ENCODE peak calls at places on chromosomes 6 and 20, in four cellular contexts. Q is thoracic aorta, U is adipocyte, J is neural progenitor cell. N is an unnamed sample.

GRCh38 chr6:47698342-47698787 is at the start of gene ADGRF4:
- DNase-seq in Q (no peak), U (peak; percentile 41), J (no peak), N (peak; percentile 56)

GRCh38 chr6:147285087-147285855 is 81.1 kb downstream of the STXBP5 start:
- DNase-seq in Q (no peak), U (peak; percentile 75), J (peak; percentile 31), N (no peak)

GRCh38 chr20:53786445-53787267 is 193.0 kb upstream of the ZNF217 start:
- DNase-seq in Q (no peak), U (no peak), J (no peak), N (peak; percentile 44)

GRCh38 chr6:28544211-28544610 is 18.5 kb downstream of the GPX5 start:
- DNase-seq in Q (no peak), U (no peak), J (peak; percentile 77), N (no peak)

GRCh38 chr6:170277893-170278742 is 12.8 kb downstream of the DLL1 start:
- DNase-seq in Q (no peak), U (no peak), J (no peak), N (no peak)

GRCh38 chr6:15066433-15067337 is 179.2 kb upstream of the JARID2 start:
- DNase-seq in Q (peak; percentile 8), U (peak; percentile 65), J (no peak), N (peak; percentile 56)

GRCh38 chr20:19019734-19020364 is 192.6 kb upstream of the SLC24A3 start:
- DNase-seq in Q (no peak), U (no peak), J (no peak), N (no peak)

GRCh38 chr6:100979269-100979668 is 98.1 kb upstream of the ASCC3 start:
- DNase-seq in Q (no peak), U (no peak), J (peak; percentile 33), N (no peak)

GRCh38 chr6:17962436-17963031 is 24.9 kb downstream of the KIF13A start:
- DNase-seq in Q (no peak), U (peak; percentile 89), J (no peak), N (peak; percentile 90)

GRCh38 chr6:393391-394221 is 2.1 kb downstream of the IRF4 start:
- DNase-seq in Q (no peak), U (peak; percentile 19), J (peak; percentile 61), N (no peak)

GRCh38 chr6:390914-391558 is 516 bp upstream of the IRF4 start:
- DNase-seq in Q (no peak), U (peak; percentile 25), J (peak; percentile 68), N (no peak)

GRCh38 chr6:391559-392440 is at the start of gene IRF4:
- DNase-seq in Q (no peak), U (peak; percentile 4), J (peak; percentile 73), N (no peak)

GRCh38 chr6:394641-395289 is 3.2 kb downstream of the IRF4 start:
- DNase-seq in Q (no peak), U (no peak), J (no peak), N (no peak)

GRCh38 chr6:392441-393390 is 1.2 kb downstream of the IRF4 start:
- DNase-seq in Q (no peak), U (peak; percentile 2), J (peak; percentile 67), N (no peak)
- H3K4me3 ChIP-seq in Q (peak overlapping the region; percentile 71), U (peak overlapping the region; percentile 76), J (peak overlapping the region; percentile 43), N (no peak overlapping the region)

GRCh38 chr20:32078777-32079176 is 26.7 kb downstream of the HCK start:
- DNase-seq in Q (no peak), U (no peak), J (no peak), N (no peak)
- H3K27me3 ChIP-seq in Q (no peaks in the 10 kb centered on the region), U (peaks cover 64% of the 10 kb centered on the region), J (no peaks in the 10 kb centered on the region), N (no peaks in the 10 kb centered on the region)

GRCh38 chr6:23307516-23307915 is 738.1 kb downstream of the HDGFL1 start:
- DNase-seq in Q (no peak), U (no peak), J (no peak), N (no peak)

GRCh38 chr6:23302499-23302898 is 733.1 kb downstream of the HDGFL1 start:
- DNase-seq in Q (no peak), U (no peak), J (no peak), N (no peak)

GRCh38 chr6:23306251-23306950 is 737.0 kb downstream of the HDGFL1 start:
- DNase-seq in Q (no peak), U (no peak), J (no peak), N (no peak)

GRCh38 chr6:23305325-23305943 is 736.1 kb downstream of the HDGFL1 start:
- DNase-seq in Q (no peak), U (no peak), J (no peak), N (no peak)

DNA sequence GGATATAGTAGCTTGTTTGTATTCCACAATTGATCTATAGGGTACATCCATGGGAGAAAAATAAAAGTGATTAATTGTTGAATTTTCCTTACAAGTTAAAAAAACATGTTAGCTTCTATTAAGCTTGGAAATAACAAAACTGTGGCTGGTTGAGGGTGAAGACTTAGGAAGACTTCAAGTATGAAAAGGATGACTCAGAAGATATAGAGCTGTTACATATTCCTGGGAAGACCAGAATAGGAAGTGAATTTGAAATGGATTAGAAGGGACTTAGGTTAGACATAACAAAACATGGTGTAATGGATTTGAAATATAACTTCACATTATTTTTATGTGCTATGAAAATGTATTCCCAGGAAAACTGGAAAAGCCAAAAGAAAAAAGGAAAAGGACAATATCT is 732.2 kb downstream of the HDGFL1 start:
- DNase-seq in Q (no peak), U (peak; percentile 4), J (no peak), N (no peak)
- H3K9me3 ChIP-seq in Q (no peaks in the 10 kb centered on the region), U (no peaks in the 10 kb centered on the region), J (no peaks in the 10 kb centered on the region), N (no peaks in the 10 kb centered on the region)

GRCh38 chr6:31831350-31832215 is 4.0 kb downstream of the HSPA1B start:
- DNase-seq in Q (no peak), U (no peak), J (no peak), N (no peak)
- H3K4me3 ChIP-seq in Q (peak overlapping the region; percentile 91), U (peak overlapping the region; percentile 84), J (no peak overlapping the region), N (peak overlapping the region; percentile 59)

DNA sequence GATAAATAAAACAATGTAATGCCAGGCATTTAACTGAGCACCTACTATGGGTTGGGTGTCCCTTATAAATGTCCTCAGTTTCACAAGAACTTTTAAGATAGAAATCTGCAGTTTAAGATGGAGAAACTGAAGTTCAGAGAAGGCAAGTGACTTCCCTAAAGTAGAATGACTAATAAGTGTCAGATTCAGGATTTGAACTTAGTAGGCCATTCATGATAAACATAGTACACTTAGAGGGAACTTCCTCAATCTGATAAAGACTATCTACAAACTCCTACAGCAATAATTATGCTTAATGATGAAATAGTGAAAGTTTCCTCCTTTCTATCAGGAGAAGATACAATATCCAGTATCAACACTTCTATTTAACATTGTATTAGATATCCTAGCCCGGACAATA is 43.9 kb downstream of the NCR2 start:
- DNase-seq in Q (no peak), U (no peak), J (no peak), N (no peak)
- H3K27me3 ChIP-seq in Q (peaks cover 23% of the 10 kb centered on the region), U (peaks cover 76% of the 10 kb centered on the region), J (peaks cover 100% of the 10 kb centered on the region), N (peaks cover 5% of the 10 kb centered on the region)

GRCh38 chr20:61597996-61598395 is 345.9 kb downstream of the CDH4 start:
- DNase-seq in Q (no peak), U (no peak), J (no peak), N (no peak)
- H3K9me3 ChIP-seq in Q (peaks cover 12% of the 10 kb centered on the region), U (peaks cover 14% of the 10 kb centered on the region), J (no peaks in the 10 kb centered on the region), N (peaks cover 3% of the 10 kb centered on the region)

GRCh38 chr6:2899596-2899995 is 3.5 kb downstream of the SERPINB9 start:
- DNase-seq in Q (no peak), U (no peak), J (no peak), N (no peak)
- H3K4me3 ChIP-seq in Q (no peak overlapping the region), U (no peak overlapping the region), J (no peak overlapping the region), N (no peak overlapping the region)

GRCh38 chr6:41502607-41503434 is 43.4 kb upstream of the FOXP4 start:
- DNase-seq in Q (no peak), U (no peak), J (peak; percentile 76), N (no peak)

GRCh38 chr6:41505084-41506049 is 40.8 kb upstream of the FOXP4 start:
- DNase-seq in Q (peak; percentile 40), U (peak; percentile 88), J (peak; percentile 71), N (peak; percentile 66)

GRCh38 chr6:41504526-41505021 is 41.6 kb upstream of the FOXP4 start:
- DNase-seq in Q (no peak), U (no peak), J (no peak), N (no peak)

GRCh38 chr6:41503841-41504525 is 42.2 kb upstream of the FOXP4 start:
- DNase-seq in Q (no peak), U (peak; percentile 72), J (peak; percentile 78), N (peak; percentile 42)

GRCh38 chr6:41503435-41503768 is 42.8 kb upstream of the FOXP4 start:
- DNase-seq in Q (no peak), U (no peak), J (no peak), N (no peak)
- H3K27me3 ChIP-seq in Q (no peaks in the 10 kb centered on the region), U (peaks cover 12% of the 10 kb centered on the region), J (peaks cover 92% of the 10 kb centered on the region), N (no peaks in the 10 kb centered on the region)